ENCODE peak calls at places on chromosome 17, in four cellular contexts. N is tibial nerve, G is prostate gland, E is colonic mucosa. Z is an unnamed sample.

GRCh38 chr17:45729284-45729907 is 54.7 kb upstream of the CRHR1 start:
- DNase-seq in N (no peak), G (no peak), E (no peak), Z (no peak)

GRCh38 chr17:33475594-33475993 is 182.5 kb upstream of the ASIC2 start:
- DNase-seq in N (no peak), G (no peak), E (no peak), Z (no peak)

GRCh38 chr17:14019186-14019956 is 49.9 kb upstream of the COX10 start:
- DNase-seq in N (no peak), G (peak), E (no peak), Z (no peak)

GRCh38 chr17:52170963-52171572 is 12.6 kb upstream of the CA10 start:
- DNase-seq in N (no peak), G (peak), E (no peak), Z (no peak)

GRCh38 chr17:57708401-57708800 is 36.7 kb downstream of the CCDC182 start:
- DNase-seq in N (no peak), G (no peak), E (no peak), Z (no peak)

GRCh38 chr17:8856869-8857575 is 10.5 kb downstream of the PIK3R6 start:
- DNase-seq in N (no peak), G (no peak), E (no peak), Z (no peak)

GRCh38 chr17:79563237-79564013 is 47.4 kb downstream of the RBFOX3 start:
- DNase-seq in N (no peak), G (no peak), E (no peak), Z (no peak)

GRCh38 chr17:63029520-63029919 is 63.5 kb downstream of the TANC2 start:
- DNase-seq in N (no peak), G (no peak), E (no peak), Z (no peak)

GRCh38 chr17:27352481-27353460 is 58.9 kb downstream of the WSB1 start:
- DNase-seq in N (no peak), G (no peak), E (peak), Z (no peak)

GRCh38 chr17:36824678-36825091 is 112.6 kb upstream of the LHX1 start:
- DNase-seq in N (no peak), G (no peak), E (no peak), Z (no peak)

GRCh38 chr17:4950075-4950756 is 703 bp upstream of the ENO3 start:
- DNase-seq in N (no peak), G (no peak), E (peak), Z (no peak)

GRCh38 chr17:15341385-15341849 is at the start of gene TEKT3:
- DNase-seq in N (peak), G (peak), E (peak), Z (peak)

GRCh38 chr17:73639322-73639721 is 4.9 kb downstream of the SDK2 start:
- DNase-seq in N (no peak), G (no peak), E (no peak), Z (no peak)

GRCh38 chr17:51056813-51057510 is 63.7 kb downstream of the SPAG9 start:
- DNase-seq in N (peak), G (peak), E (peak), Z (no peak)

GRCh38 chr17:76772842-76773521 is 35.1 kb downstream of the MFSD11 start:
- DNase-seq in N (no peak), G (no peak), E (no peak), Z (no peak)

GRCh38 chr17:78236362-78237127 is 5.1 kb downstream of the TMEM235 start:
- DNase-seq in N (no peak), G (no peak), E (no peak), Z (no peak)

GRCh38 chr17:18246109-18246725 is 12.3 kb downstream of the FLII start:
- DNase-seq in N (no peak), G (no peak), E (no peak), Z (no peak)

GRCh38 chr17:14310101-14310500 is 9.2 kb downstream of the HS3ST3B1 start:
- DNase-seq in N (no peak), G (no peak), E (no peak), Z (no peak)

GRCh38 chr17:38579934-38580333 is 25.8 kb downstream of the SRCIN1 start:
- DNase-seq in N (no peak), G (no peak), E (no peak), Z (peak)

GRCh38 chr17:71405101-71405500 is 715.7 kb upstream of the SOX9 start:
- DNase-seq in N (no peak), G (no peak), E (no peak), Z (no peak)

GRCh38 chr17:7294614-7295153 is at the start of gene YBX2:
- DNase-seq in N (no peak), G (peak), E (peak), Z (peak)

GRCh38 chr17:21129023-21129681 is 2.4 kb downstream of the DHRS7B start:
- DNase-seq in N (peak), G (peak), E (no peak), Z (no peak)

GRCh38 chr17:8709006-8709405 is 35.6 kb downstream of the CCDC42 start:
- DNase-seq in N (no peak), G (no peak), E (no peak), Z (no peak)

GRCh38 chr17:50721194-50722010 is 2.0 kb downstream of the LUC7L3 start:
- DNase-seq in N (no peak), G (no peak), E (no peak), Z (no peak)

GRCh38 chr17:51803161-51803560 is 355.4 kb downstream of the CA10 start:
- DNase-seq in N (no peak), G (no peak), E (no peak), Z (no peak)

GRCh38 chr17:55420067-55420775 is 1.4 kb downstream of the MMD start:
- DNase-seq in N (no peak), G (no peak), E (peak), Z (no peak)

GRCh38 chr17:42673266-42673884 is 3.4 kb downstream of the PLEKHH3 start:
- DNase-seq in N (no peak), G (no peak), E (no peak), Z (no peak)
- H3K4me3 ChIP-seq in N (no peak), G (peak), E (no peak), Z (no peak)

GRCh38 chr17:17109896-17110295 is 67.6 kb downstream of the MPRIP start:
- DNase-seq in N (peak), G (no peak), E (peak), Z (no peak)
- H3K27ac ChIP-seq in N (peak), G (no peak), E (peak), Z (peak)

GRCh38 chr17:48642059-48642842 is 16.1 kb upstream of the HOXB9 start:
- DNase-seq in N (no peak), G (no peak), E (peak), Z (no peak)
- TF ChIP-seq CTCF in N (no peak), G (no peak), E (no peak), Z (no peak)

GRCh38 chr17:75345514-75346167 is 56.4 kb upstream of the SLC25A19 start:
- DNase-seq in N (no peak), G (no peak), E (no peak), Z (no peak)

GRCh38 chr17:75348386-75349012 is 57.0 kb downstream of the GRB2 start:
- DNase-seq in N (no peak), G (no peak), E (no peak), Z (no peak)

GRCh38 chr17:75344664-75345063 is 55.4 kb upstream of the SLC25A19 start:
- DNase-seq in N (no peak), G (no peak), E (no peak), Z (no peak)

GRCh38 chr17:75349589-75349988 is 55.9 kb downstream of the GRB2 start:
- DNase-seq in N (no peak), G (no peak), E (no peak), Z (no peak)

GRCh38 chr17:75346906-75347305 is 57.7 kb upstream of the SLC25A19 start:
- DNase-seq in N (no peak), G (no peak), E (no peak), Z (no peak)
- H3K4me3 ChIP-seq in N (no peak), G (no peak), E (no peak), Z (no peak)

DNA sequence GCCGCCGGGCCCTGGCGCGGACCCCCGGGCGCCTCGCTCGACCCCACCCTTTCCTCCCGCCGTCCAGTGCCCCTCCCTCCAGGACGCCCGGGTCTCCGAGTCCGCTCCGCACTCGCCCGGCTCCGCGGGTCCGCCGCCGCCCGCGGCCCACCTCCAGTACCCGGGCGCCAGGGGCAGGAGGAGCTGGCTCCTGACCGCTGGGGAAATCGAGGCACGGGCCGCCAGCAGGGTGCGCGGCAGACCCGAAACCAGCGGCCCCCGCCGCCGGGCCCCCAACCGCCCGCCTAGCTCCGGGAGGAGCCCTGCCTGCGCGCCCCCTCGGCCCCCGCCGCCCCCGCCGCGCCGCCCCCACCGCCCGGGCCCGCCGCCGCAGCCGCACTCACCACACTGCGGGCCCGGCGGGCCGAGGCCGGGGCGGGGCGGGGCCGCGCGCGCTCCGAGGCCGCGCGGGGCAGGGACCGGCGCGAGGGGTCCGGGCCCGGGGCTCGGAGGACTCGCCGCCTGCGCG is 336 bp downstream of the MAFG start:
- DNase-seq in N (no peak), G (no peak), E (no peak), Z (no peak)
- H3K27ac ChIP-seq in N (peak), G (peak), E (peak), Z (peak)

DNA sequence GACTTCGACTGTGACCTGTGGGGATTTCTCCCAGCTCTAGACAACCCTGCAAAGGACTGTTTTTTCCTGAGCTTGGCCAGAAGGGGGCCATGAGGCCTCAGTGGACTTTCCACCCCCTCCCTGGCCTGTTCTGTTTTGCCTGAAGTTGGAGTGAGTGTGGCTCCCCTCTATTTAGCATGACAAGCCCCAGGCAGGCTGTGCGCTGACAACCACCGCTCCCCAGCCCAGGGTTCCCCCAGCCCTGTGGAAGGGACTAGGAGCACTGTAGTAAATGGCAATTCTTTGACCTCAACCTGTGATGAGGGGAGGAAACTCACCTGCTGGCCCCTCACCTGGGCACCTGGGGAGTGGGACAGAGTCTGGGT is 19.3 kb downstream of the NGFR start:
- DNase-seq in N (no peak), G (no peak), E (no peak), Z (no peak)
- TF ChIP-seq CTCF in N (peak), G (no peak), E (no peak), Z (no peak)

DNA sequence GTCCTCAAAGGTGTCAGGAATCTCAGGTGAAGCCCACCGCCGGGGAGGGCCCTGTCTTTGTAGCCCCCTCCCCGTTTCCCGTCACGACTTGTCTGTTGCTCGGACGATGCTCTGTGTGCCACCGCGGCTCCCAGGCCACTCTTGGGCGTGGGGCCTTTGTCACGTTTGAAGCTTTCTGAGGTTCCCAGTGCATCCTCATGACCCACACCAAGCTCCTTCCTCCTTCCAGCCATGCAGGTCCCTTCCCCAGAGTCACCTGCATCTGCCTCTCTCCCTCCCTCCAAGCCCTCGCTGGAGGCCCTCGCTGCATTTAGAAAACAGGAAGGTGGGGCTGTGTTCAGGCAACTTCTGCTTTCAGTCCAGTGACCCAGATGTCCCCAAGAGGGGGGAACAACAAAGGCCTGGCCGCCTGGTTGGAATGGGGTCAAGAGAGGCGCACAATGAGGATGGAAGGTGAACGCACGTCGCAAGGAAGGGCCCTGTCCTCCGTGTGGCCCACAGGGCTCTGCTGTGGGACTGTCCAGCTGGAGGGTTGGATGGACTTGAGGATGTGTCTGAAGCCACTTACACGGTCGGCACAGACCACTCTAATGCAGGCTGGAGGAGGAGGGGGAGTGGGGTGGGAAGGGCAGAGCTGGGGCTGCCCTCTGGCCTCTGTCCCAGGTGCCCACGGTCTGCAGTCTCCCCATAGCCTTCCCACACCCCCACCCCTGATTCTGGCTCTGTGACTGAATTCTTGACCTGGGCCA is 59.8 kb downstream of the OR1D5 start:
- DNase-seq in N (peak), G (no peak), E (peak), Z (no peak)
- H3K4me3 ChIP-seq in N (no peak), G (no peak), E (no peak), Z (peak)

GRCh38 chr17:40538019-40538935 is 27.0 kb downstream of the CCR7 start:
- DNase-seq in N (no peak), G (peak), E (no peak), Z (no peak)

GRCh38 chr17:40534431-40535189 is 30.7 kb downstream of the CCR7 start:
- DNase-seq in N (no peak), G (no peak), E (no peak), Z (no peak)

GRCh38 chr17:40535438-40535837 is 29.8 kb downstream of the CCR7 start:
- DNase-seq in N (no peak), G (no peak), E (no peak), Z (no peak)

GRCh38 chr17:40535924-40536717 is 29.2 kb downstream of the CCR7 start:
- DNase-seq in N (no peak), G (no peak), E (no peak), Z (no peak)

GRCh38 chr17:40536731-40537171 is 28.5 kb downstream of the CCR7 start:
- DNase-seq in N (peak), G (peak), E (no peak), Z (peak)
- H3K27ac ChIP-seq in N (peak), G (peak), E (no peak), Z (peak)

DNA sequence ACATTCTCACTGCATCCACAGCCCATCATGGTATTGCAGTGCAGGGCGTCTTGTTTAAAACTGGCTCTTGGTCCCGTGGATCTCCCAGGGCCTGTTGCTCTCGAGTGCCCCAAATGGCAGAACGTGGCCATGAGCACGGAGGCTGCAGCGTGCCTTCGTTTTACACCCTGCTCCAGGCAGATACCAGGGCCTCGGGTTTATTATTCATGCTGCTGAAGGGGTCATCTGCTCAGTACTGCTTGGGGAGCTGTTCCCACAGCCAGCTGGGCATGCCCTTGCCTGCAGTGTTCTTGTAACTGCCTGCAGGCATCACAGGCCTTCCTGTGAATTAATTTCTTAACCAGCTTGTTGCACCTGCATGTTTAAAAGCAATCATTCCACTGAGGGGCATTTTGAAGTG is 129.7 kb upstream of the CHMP6 start:
- DNase-seq in N (no peak), G (peak), E (no peak), Z (peak)
- TF ChIP-seq CTCF in N (peak), G (no peak), E (no peak), Z (peak)

Z was measured in dorsolateral prefrontal cortex.